ENCODE peak calls at places on chromosomes 11 and 22, in four cellular contexts. I is NCI-H1092, L is non-pigmented ciliary epithelial cell, U is BE2C. B is an unnamed sample.

GRCh38 chr11:126146454-126147192 is 64.8 kb downstream of the RPUSD4 start:
- DNase-seq in U (no peak), L (no peak), I (peak; percentile 96), B (no peak)

GRCh38 chr11:103370076-103370475 is 260.9 kb downstream of the DYNC2H1 start:
- DNase-seq in U (no peak), I (no peak), L (no peak), B (no peak)

GRCh38 chr11:20597137-20597923 is 2.1 kb upstream of the SLC6A5 start:
- DNase-seq in L (no peak), I (no peak), U (no peak), B (no peak)

GRCh38 chr11:16791494-16791961 is 53.1 kb downstream of the C11orf58 start:
- DNase-seq in U (no peak), L (peak; percentile 92), I (no peak), B (no peak)

GRCh38 chr11:13145461-13145860 is 132.1 kb upstream of the BMAL1 start:
- DNase-seq in L (no peak), I (no peak), U (peak; percentile 11), B (no peak)

GRCh38 chr22:21927174-21927823 is 25.3 kb downstream of the PPM1F start:
- DNase-seq in U (no peak), I (no peak), L (no peak), B (no peak)

GRCh38 chr11:119362741-119363080 is 16.2 kb upstream of the MFRP start:
- DNase-seq in U (no peak), I (no peak), L (no peak), B (no peak)

GRCh38 chr22:50274311-50274710 is 4.1 kb upstream of the MAPK11 start:
- DNase-seq in I (no peak), U (peak; percentile 75), L (no peak), B (no peak)

GRCh38 chr22:25404556-25404922 is 159.9 kb upstream of the GRK3 start:
- DNase-seq in U (peak; percentile 41), I (no peak), L (no peak), B (no peak)

GRCh38 chr11:120835601-120836228 is 188.2 kb upstream of the TBCEL start:
- DNase-seq in U (no peak), L (no peak), I (no peak), B (no peak)

GRCh38 chr11:15944460-15944859 is 411.9 kb downstream of the SOX6 start:
- DNase-seq in I (no peak), L (no peak), U (no peak), B (no peak)

GRCh38 chr22:32542332-32543019 is 67.9 kb downstream of the FBXO7 start:
- DNase-seq in L (no peak), I (no peak), U (no peak), B (no peak)

B was measured in smooth muscle cell of the brain vasculature.